ENCODE peak calls at places on chromosomes 6 and 20, in nine cellular contexts. F, X, Z, J, Y, N, D, L and B are unnamed samples.

GRCh38 chr20:17650301-17650761 is 31.7 kb downstream of the RRBP1 start:
- DNase-seq in F (peak), L (peak), D (no peak), X (no peak), N (peak), J (no peak), Z (no peak), Y (no peak), B (no peak)

GRCh38 chr6:37050854-37051137 is 45.3 kb downstream of the FGD2 start:
- DNase-seq in J (no peak), Y (no peak), D (no peak), N (no peak), Z (no peak), F (no peak), X (no peak), L (no peak), B (no peak)

GRCh38 chr6:137571854-137572253 is 77.7 kb upstream of the OLIG3 start:
- DNase-seq in L (no peak), Z (peak), X (peak), N (no peak), Y (no peak), D (no peak), F (peak), J (peak), B (no peak)

GRCh38 chr6:43798688-43799444 is 28.9 kb downstream of the VEGFA start:
- DNase-seq in N (no peak), J (peak), D (no peak), Z (peak), X (peak), L (peak), F (peak), Y (no peak), B (peak)

GRCh38 chr6:43628392-43629103 is 516 bp downstream of the GTPBP2 start:
- DNase-seq in Y (peak), D (no peak), J (peak), N (peak), Z (peak), L (no peak), F (peak), X (peak), B (peak)

GRCh38 chr6:61809004-61809595 is 476.9 kb downstream of the KHDRBS2 start:
- DNase-seq in J (no peak), F (peak), Y (no peak), D (no peak), X (no peak), Z (no peak), N (no peak), L (no peak), B (no peak)

GRCh38 chr6:116933488-116933887 is 56.4 kb downstream of the RFX6 start:
- DNase-seq in D (no peak), N (no peak), F (no peak), L (no peak), Z (no peak), X (no peak), Y (no peak), J (no peak), B (no peak)

GRCh38 chr6:30730611-30731435 is 10.7 kb downstream of the TUBB start:
- DNase-seq in F (peak), X (peak), Z (peak), L (peak), J (peak), D (no peak), N (peak), Y (peak), B (peak)

GRCh38 chr6:133977983-133978895 is 25.2 kb downstream of the TBPL1 start:
- DNase-seq in D (no peak), Y (no peak), Z (no peak), N (no peak), F (no peak), J (no peak), X (no peak), L (no peak), B (no peak)

DNA sequence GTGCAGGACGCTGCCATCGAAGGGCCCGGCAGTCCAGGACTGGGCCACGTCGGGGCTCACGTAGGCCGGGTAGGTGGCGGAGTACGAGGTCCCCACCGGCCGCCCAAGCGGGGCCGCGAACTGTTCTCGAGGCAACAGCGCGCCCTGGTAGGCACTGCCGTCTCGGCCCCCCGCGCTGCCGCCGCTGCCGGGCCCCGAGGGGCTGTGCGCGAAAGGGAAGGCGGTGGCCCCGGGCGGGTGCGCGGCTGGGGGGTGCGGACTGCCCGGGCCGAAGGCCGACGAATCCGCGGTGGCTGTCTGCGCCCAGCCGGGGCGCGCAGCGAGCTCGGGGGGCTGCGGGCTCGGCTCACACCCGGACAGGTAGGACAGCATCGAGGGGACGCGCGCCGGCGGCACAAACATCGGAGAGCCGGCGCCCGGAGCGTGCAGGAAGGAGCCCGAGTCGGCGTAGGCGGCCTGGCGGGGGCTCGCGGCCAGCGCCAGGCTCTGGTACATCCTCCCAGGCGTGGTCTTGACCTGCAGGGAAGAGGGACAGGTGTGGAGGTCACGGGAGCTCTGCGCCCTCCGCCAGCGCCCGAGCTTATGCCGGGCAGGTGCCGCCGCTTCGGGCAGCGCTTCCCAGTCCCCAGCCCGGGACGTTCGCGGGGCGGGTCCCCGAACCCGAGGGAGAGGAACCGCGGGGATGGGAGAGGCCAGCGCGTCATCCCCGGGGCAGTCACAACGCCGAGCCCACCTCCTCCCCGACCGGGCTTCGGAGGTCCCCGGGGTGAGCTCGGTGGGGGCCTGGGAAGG is 572 bp downstream of the GATA5 start:
- DNase-seq in L (no peak), Z (no peak), J (no peak), N (no peak), F (no peak), D (no peak), Y (no peak), X (no peak), B (no peak)
- H3K4me3 ChIP-seq in L (peak), Z (peak), J (no peak), N (no peak), F (no peak), D (peak), Y (peak), X (no peak), B (no peak)

DNA sequence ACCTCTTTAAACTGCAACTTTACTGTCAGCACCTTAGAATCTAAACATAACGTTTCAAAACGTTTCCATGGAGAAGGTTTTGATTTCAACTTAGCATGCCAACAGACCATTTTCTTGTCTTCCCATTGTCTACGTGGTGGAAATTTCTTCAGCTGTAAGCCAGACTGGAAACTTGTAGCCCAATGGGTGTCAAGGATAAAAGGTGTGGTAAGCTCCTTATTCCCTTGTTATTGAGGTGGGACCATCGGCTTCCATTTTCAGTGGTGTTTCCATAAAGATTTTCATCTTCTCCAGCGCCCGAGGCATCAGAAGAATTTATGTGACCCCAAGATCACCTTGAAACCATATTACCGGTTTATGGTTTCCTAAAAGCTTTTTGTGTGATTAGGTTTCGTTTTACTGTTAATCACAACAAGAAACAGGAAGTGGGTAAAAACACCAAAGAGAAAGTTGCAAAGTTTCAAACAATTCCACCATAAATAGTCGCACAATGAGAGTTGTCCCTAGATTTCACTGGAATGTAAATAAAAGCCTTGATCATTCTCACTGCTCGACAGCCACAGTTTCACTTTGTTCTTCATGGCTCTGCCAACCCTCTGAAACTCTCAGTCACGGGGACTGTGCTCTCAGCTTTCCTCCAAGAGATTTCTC is 62.9 kb upstream of the CD2AP start:
- DNase-seq in N (no peak), Z (no peak), X (no peak), F (peak), Y (peak), L (no peak), D (no peak), J (no peak), B (no peak)
- TF ChIP-seq POLR2AphosphoS5 in N (no peak), Z (no peak), X (peak), F (no peak), Y (peak), L (no peak), D (no peak), J (no peak), B (no peak)

DNA sequence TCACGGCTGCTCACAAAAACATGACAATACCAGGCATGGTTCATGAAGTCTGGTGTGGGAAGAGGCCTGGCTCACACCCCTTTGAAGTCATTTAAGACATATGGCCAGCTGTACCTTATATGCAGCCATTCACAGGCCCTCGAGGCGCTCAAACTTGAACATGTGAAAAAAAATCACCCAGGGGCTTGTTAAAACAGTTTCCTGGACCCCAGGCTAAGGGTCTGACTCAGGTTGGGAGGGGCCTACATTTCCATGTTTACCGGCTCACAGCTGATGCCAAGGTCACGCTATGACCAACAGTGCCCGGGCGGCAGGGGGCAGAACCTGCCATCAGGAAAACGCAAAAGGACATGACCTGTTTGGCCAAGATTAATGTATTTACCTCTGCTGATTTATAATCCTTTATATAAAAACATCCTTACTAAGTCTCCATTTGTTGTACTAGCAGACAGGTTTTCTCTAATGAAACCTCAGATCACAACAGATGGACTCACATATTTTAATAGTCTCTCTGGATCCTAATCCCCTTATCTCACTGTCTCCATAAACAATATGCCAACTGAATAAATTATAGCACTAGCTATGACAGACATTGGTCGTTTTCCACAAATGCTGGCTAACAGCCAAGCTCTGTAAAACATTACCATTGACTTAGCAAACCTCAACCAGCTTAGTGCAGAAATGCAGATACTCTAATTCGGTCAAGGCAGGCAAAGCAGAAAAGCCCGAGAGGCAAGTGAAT is 19.9 kb downstream of the EZR start:
- DNase-seq in N (no peak), J (peak), Y (peak), L (no peak), F (no peak), X (no peak), D (no peak), Z (peak), B (no peak)
- TF ChIP-seq CTCF in N (no peak), J (no peak), Y (peak), L (no peak), F (no peak), X (peak), D (no peak), Z (no peak), B (peak)

DNA sequence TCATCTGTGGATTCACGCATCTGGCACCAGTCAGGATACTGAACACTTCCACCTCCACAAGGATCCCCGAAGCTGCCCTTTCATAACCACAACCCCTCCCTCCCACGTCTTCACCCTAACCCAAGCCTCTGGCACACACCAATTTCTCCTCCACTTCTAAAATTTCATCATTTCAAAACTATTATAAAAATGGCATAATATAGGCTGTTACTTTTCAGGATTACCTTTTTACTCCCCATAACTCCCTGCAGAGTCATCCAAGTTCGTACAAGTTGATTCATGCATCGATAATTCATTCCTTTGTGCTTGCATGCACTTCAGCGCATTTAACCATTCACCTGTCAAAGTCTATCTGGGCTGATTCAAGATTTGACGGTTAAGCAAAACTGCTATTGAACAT is 30.6 kb upstream of the LY86 start:
- DNase-seq in L (no peak), J (no peak), X (no peak), D (no peak), Y (no peak), Z (no peak), F (no peak), N (no peak), B (no peak)
- H3K4me3 ChIP-seq in L (no peak), J (no peak), X (no peak), D (no peak), Y (no peak), Z (no peak), F (no peak), N (no peak), B (no peak)

DNA sequence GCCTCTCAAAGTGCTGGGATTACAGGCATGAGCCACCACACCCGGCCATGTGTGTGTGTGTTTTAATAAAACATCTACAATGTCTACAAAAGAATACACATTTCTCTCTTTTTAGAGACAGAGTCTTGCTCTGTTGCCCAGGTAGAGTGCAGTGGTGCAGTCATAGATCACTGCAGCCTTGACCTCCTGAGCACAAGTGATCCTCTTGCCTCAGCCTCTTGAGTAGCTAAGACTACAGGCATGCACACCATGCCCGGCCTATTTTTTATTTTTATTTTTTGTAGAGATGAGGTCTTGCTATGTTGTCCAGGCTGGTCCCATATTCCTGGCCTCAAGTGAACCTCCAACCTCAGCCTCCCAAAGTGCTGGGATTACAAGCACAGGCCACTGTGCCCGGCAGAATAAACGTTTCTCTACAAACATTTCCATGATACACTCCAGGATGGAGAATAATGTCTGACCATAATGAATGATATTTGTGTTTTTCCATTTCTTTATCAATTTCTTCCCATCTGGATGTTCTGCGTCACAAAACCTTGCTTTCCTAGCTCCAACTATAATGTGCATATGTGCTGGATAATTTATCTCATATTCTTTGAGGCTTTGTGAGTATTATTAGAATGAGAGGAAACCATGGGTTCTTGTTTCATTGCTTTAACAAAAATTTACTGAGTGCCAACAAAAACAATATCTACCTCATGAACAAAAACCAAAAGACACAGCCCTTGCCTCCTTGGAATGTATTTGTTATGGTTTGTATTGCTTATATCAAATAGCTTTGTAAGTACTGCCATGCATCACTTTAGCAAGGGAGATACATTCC is 28.6 kb upstream of the CCN2 start:
- DNase-seq in Z (no peak), N (no peak), J (no peak), L (no peak), F (no peak), Y (no peak), D (no peak), X (no peak), B (no peak)
- TF ChIP-seq POLR2AphosphoS5 in Z (no peak), N (no peak), J (no peak), L (no peak), F (no peak), Y (no peak), D (no peak), X (no peak), B (no peak)

GRCh38 chr20:4896971-4897497 is 104.3 kb downstream of the SLC23A2 start:
- DNase-seq in D (peak), Z (no peak), F (peak), Y (no peak), L (peak), X (no peak), J (no peak), N (no peak), B (no peak)
- TF ChIP-seq CTCF in D (no peak), Z (no peak), F (peak), Y (no peak), L (no peak), X (no peak), J (no peak), N (no peak), B (no peak)